ENCODE peak calls at places on chromosomes 4 and X, in four cellular contexts. One of them, this sample, is unnamed.

GRCh38 chr4:47031011-47031678 is at the start of gene GABRB1:
- DNase-seq in psoas muscle: peak
- DNase-seq in neural crest cell: peak
- DNase-seq in body of pancreas: peak
- DNase-seq in this sample: peak

GRCh38 chr4:119300072-119300387 is 21.9 kb downstream of the FABP2 start:
- DNase-seq in psoas muscle: peak
- DNase-seq in body of pancreas: peak
- DNase-seq in neural crest cell: peak
- DNase-seq in this sample: peak

GRCh38 chr4:82721819-82722423 is 76.7 kb downstream of the SCD5 start:
- DNase-seq in neural crest cell: no peak
- DNase-seq in body of pancreas: peak
- DNase-seq in psoas muscle: no peak
- DNase-seq in this sample: peak

GRCh38 chr4:81663368-81663767 is 191.7 kb upstream of the RASGEF1B start:
- DNase-seq in psoas muscle: no peak
- DNase-seq in neural crest cell: no peak
- DNase-seq in body of pancreas: no peak
- DNase-seq in this sample: no peak

GRCh38 chr4:54897590-54897989 is 227.8 kb downstream of the KDR start:
- DNase-seq in psoas muscle: no peak
- DNase-seq in neural crest cell: no peak
- DNase-seq in body of pancreas: no peak
- DNase-seq in this sample: peak

GRCh38 chrX:74422576-74423288 is 1.4 kb downstream of the SLC16A2 start:
- DNase-seq in neural crest cell: peak
- DNase-seq in body of pancreas: peak
- DNase-seq in psoas muscle: peak
- DNase-seq in this sample: peak

GRCh38 chrX:136210243-136210642 is 41.0 kb downstream of the MAP7D3 start:
- DNase-seq in psoas muscle: no peak
- DNase-seq in body of pancreas: no peak
- DNase-seq in neural crest cell: no peak
- DNase-seq in this sample: no peak

GRCh38 chr4:180377741-180378140 is 1865.5 kb upstream of the TENM3 start:
- DNase-seq in body of pancreas: no peak
- DNase-seq in neural crest cell: no peak
- DNase-seq in psoas muscle: no peak
- DNase-seq in this sample: no peak

GRCh38 chr4:30385650-30386049 is 334.5 kb upstream of the PCDH7 start:
- DNase-seq in body of pancreas: no peak
- DNase-seq in psoas muscle: no peak
- DNase-seq in neural crest cell: no peak
- DNase-seq in this sample: no peak

GRCh38 chr4:108972613-108973283 is 209.9 kb upstream of the ETNPPL start:
- DNase-seq in body of pancreas: no peak
- DNase-seq in neural crest cell: no peak
- DNase-seq in psoas muscle: no peak
- DNase-seq in this sample: no peak

GRCh38 chr4:185726931-185727330 is 85.1 kb downstream of the SORBS2 start:
- DNase-seq in neural crest cell: no peak
- DNase-seq in body of pancreas: peak
- DNase-seq in psoas muscle: no peak
- DNase-seq in this sample: no peak

GRCh38 chrX:140744085-140744484 is 34.5 kb downstream of the LINC00632 start:
- DNase-seq in psoas muscle: no peak
- DNase-seq in neural crest cell: no peak
- DNase-seq in body of pancreas: no peak
- DNase-seq in this sample: no peak

GRCh38 chr4:740656-741282 is 35.1 kb downstream of the PCGF3 start:
- DNase-seq in body of pancreas: no peak
- DNase-seq in neural crest cell: no peak
- DNase-seq in psoas muscle: no peak
- DNase-seq in this sample: no peak

GRCh38 chr4:3723232-3723642 is 42.9 kb upstream of the ADRA2C start:
- DNase-seq in psoas muscle: no peak
- DNase-seq in body of pancreas: no peak
- DNase-seq in neural crest cell: no peak
- DNase-seq in this sample: no peak

GRCh38 chr4:5647351-5647750 is 61.0 kb downstream of the EVC2 start:
- DNase-seq in neural crest cell: no peak
- DNase-seq in body of pancreas: no peak
- DNase-seq in psoas muscle: no peak
- DNase-seq in this sample: no peak

DNA sequence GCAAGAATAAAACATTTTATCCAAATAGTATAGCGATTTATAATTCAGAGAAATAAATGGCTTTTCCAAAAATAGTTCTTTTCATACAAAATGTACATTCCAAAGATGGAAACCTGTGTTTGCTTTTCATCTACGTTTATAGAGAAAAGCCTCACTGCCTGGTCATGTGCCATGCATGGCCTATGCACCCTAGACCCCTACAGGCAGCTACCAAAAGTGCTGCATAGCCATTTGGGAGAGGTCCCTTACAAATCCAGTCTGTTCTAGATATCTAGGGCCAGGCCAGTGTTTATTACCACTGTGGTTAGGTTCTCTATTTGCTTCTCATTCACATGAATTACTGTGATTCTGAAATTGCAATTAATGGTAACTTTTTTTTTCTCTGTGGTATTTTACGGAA is 17.2 kb downstream of the HMGB2 start:
- DNase-seq in neural crest cell: no peak
- DNase-seq in body of pancreas: no peak
- DNase-seq in psoas muscle: no peak
- DNase-seq in this sample: no peak
- TF ChIP-seq CTCF in neural crest cell: peak
- TF ChIP-seq CTCF in body of pancreas: no peak
- TF ChIP-seq CTCF in psoas muscle: peak
- TF ChIP-seq CTCF in this sample: no peak

GRCh38 chr4:147617841-147618421 is 734 bp downstream of the TMEM184C start:
- DNase-seq in body of pancreas: no peak
- DNase-seq in psoas muscle: no peak
- DNase-seq in neural crest cell: no peak
- DNase-seq in this sample: no peak
- TF ChIP-seq CTCF in body of pancreas: no peak
- TF ChIP-seq CTCF in psoas muscle: no peak
- TF ChIP-seq CTCF in neural crest cell: no peak
- TF ChIP-seq CTCF in this sample: no peak

DNA sequence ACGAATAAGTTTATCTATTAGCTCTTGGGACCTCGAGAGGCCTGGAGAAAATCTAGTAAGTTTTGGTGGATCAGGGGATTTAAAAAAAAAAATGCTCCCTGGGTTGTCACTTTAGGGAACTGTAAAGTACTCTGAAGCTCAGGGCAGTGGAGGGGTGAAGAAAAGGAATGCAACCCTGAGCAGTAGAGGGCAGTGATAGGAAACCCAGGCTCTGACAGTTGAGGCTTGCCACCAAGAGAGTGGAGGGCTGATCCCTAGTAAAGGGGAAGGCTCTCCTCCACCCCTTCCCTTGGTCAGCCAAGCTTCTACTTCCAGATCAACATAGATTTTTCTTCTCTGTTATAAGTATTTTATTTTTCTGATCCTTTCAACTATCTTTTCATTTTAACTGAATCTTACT is 73.1 kb downstream of the FBXO8 start:
- DNase-seq in body of pancreas: no peak
- DNase-seq in psoas muscle: no peak
- DNase-seq in neural crest cell: no peak
- DNase-seq in this sample: no peak
- TF ChIP-seq CTCF in body of pancreas: no peak
- TF ChIP-seq CTCF in psoas muscle: no peak
- TF ChIP-seq CTCF in neural crest cell: no peak
- TF ChIP-seq CTCF in this sample: no peak

GRCh38 chr4:120841580-120841979 is 80.9 kb downstream of the PRDM5 start:
- DNase-seq in psoas muscle: no peak
- DNase-seq in neural crest cell: no peak
- DNase-seq in body of pancreas: no peak
- DNase-seq in this sample: no peak

GRCh38 chr4:120842046-120842445 is 80.5 kb downstream of the PRDM5 start:
- DNase-seq in body of pancreas: no peak
- DNase-seq in psoas muscle: no peak
- DNase-seq in neural crest cell: no peak
- DNase-seq in this sample: no peak

GRCh38 chr4:120844528-120844921 is 78.0 kb downstream of the PRDM5 start:
- DNase-seq in psoas muscle: no peak
- DNase-seq in neural crest cell: no peak
- DNase-seq in body of pancreas: no peak
- DNase-seq in this sample: no peak

GRCh38 chr4:120847019-120847582 is 75.4 kb downstream of the PRDM5 start:
- DNase-seq in body of pancreas: no peak
- DNase-seq in psoas muscle: no peak
- DNase-seq in neural crest cell: no peak
- DNase-seq in this sample: no peak

DNA sequence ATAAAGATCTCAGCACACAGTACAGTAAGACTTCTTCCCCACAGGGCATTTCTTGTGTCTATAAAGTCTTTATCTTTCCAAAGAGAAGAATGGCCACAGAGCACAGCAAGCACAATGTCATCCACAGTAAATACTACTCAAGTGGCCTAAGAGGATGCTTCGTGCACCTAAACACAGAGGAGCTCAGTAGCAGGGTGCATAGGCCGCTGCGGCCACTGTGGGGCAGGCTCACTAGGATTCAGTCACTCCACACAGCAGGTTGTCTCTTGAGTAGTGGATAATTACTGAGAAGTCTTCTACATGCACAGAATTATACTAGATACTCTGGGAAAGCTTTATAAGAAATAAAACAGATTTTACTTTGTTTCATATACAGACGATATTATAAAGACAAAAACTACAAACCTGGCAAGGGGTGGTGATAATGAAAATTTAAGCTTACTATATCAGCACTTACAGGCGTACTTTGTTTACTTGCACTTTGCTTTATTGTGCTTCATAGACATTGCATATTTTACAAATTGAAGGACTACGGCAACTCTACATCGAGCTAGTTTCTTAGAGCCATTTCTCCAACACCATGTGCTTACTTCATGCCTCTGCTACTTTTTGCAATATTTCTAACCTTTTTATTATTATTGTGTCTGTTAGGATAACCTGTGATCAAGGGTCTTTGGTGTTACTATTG is 78.5 kb downstream of the PRDM5 start:
- DNase-seq in neural crest cell: no peak
- DNase-seq in body of pancreas: peak
- DNase-seq in psoas muscle: no peak
- DNase-seq in this sample: peak
- TF ChIP-seq CTCF in neural crest cell: peak
- TF ChIP-seq CTCF in body of pancreas: peak
- TF ChIP-seq CTCF in psoas muscle: no peak
- TF ChIP-seq CTCF in this sample: no peak

GRCh38 chrX:103687073-103687695 is 685 bp upstream of the MORF4L2 start:
- DNase-seq in psoas muscle: peak
- DNase-seq in neural crest cell: peak
- DNase-seq in body of pancreas: peak
- DNase-seq in this sample: peak
- TF ChIP-seq CTCF in psoas muscle: peak
- TF ChIP-seq CTCF in neural crest cell: peak
- TF ChIP-seq CTCF in body of pancreas: peak
- TF ChIP-seq CTCF in this sample: peak

DNA sequence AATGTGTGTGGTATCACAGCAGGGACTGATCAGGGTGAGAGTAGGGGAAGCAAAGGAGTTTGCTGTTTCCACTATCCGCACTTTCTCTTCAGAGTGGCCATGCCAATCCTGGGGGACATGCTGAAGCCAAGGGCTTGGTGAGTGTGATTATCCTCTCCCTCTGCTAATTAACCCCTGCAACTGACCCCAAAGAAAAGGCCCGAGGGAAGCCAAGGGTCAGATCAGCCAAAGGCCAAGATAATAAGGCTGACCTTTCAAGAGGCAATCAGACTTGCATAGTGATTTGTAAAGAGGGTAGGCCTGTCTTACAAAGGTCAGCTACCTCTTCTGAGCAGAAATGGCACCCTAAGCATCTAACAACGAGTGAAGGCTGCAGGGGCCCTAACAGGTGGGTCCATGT is 420.5 kb upstream of the CPEB2 start:
- DNase-seq in neural crest cell: no peak
- DNase-seq in psoas muscle: no peak
- DNase-seq in body of pancreas: no peak
- DNase-seq in this sample: no peak
- TF ChIP-seq CTCF in neural crest cell: no peak
- TF ChIP-seq CTCF in psoas muscle: no peak
- TF ChIP-seq CTCF in body of pancreas: no peak
- TF ChIP-seq CTCF in this sample: no peak

GRCh38 chrX:15298780-15299179 is 16.7 kb downstream of the ASB11 start:
- DNase-seq in psoas muscle: no peak
- DNase-seq in neural crest cell: no peak
- DNase-seq in body of pancreas: peak
- DNase-seq in this sample: no peak

GRCh38 chrX:15301924-15302323 is 13.5 kb downstream of the ASB11 start:
- DNase-seq in neural crest cell: no peak
- DNase-seq in psoas muscle: peak
- DNase-seq in body of pancreas: peak
- DNase-seq in this sample: peak

GRCh38 chrX:15298201-15298600 is 17.2 kb downstream of the ASB11 start:
- DNase-seq in body of pancreas: no peak
- DNase-seq in neural crest cell: no peak
- DNase-seq in psoas muscle: no peak
- DNase-seq in this sample: no peak

DNA sequence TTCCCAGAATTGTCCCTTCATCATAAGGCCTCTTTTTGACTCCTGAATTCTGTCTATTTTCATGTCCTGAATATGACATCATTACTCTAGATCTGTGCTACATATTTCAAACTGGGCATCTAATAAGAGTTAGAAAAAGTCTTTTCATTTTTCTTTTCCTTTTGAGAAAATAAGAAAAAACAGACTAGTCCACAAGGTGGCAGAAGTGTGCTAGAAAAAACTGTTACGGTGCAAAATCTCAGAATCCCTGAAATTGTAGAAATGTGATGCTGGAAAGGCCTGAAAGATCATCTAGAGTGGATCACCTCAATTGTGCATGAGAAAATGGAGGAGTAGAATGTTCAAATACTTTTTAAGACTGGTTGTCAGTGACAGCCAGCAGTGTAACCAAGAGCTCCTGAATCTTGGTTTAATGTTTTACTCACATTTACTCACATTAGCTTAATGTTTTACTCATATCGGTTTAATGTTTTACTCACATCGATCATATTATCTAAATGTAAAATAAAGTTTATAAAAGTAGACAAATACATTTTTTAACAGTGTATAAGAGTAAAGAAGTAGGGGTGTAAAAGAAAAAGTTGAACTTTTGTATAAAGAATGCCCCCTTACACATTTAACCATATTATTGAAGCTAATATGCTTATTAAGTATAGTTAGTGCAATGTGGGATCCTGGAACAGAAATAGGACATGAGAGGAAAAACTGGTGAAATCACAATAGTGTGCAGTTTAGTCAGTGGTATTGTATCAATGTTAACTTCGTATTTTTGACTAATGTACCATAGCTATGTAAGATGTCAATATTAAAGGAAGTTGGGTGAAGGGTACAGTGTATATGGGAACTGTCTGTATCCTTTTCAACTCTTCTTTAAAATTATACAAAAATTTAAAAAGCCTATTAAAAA is 15.2 kb downstream of the ASB11 start:
- DNase-seq in neural crest cell: peak
- DNase-seq in psoas muscle: no peak
- DNase-seq in body of pancreas: peak
- DNase-seq in this sample: no peak
- TF ChIP-seq CTCF in neural crest cell: peak
- TF ChIP-seq CTCF in psoas muscle: peak
- TF ChIP-seq CTCF in body of pancreas: peak
- TF ChIP-seq CTCF in this sample: no peak

GRCh38 chrX:143788265-143788664 is 67.7 kb upstream of the SPANXN2 start:
- DNase-seq in psoas muscle: no peak
- DNase-seq in neural crest cell: peak
- DNase-seq in body of pancreas: no peak
- DNase-seq in this sample: no peak
- TF ChIP-seq CTCF in psoas muscle: no peak
- TF ChIP-seq CTCF in neural crest cell: peak
- TF ChIP-seq CTCF in body of pancreas: no peak
- TF ChIP-seq CTCF in this sample: no peak

GRCh38 chrX:83004012-83004411 is 504.1 kb upstream of the POU3F4 start:
- DNase-seq in psoas muscle: no peak
- DNase-seq in neural crest cell: no peak
- DNase-seq in body of pancreas: no peak
- DNase-seq in this sample: no peak
- TF ChIP-seq CTCF in psoas muscle: no peak
- TF ChIP-seq CTCF in neural crest cell: no peak
- TF ChIP-seq CTCF in body of pancreas: no peak
- TF ChIP-seq CTCF in this sample: no peak

This sample was measured in Calu3.